ENCODE peak calls at places on chromosomes 3 and 15, in seven cellular contexts. P is A673, N is left colon, H is caudate nucleus, L is ovary, V is naive B cell, Y is activated T-cell treated with anti-CD3 and anti-CD28 coated beads for 48 hours. D is an unnamed sample.

GRCh38 chr3:58008140-58009025 is at the start of gene FLNB:
- DNase-seq in P (peak), Y (peak), V (peak), N (no peak), L (peak), H (peak), D (peak)

GRCh38 chr3:74883690-74884089 is 269.2 kb upstream of the CNTN3 start:
- DNase-seq in Y (no peak), L (no peak), H (no peak), P (peak), V (no peak), N (no peak), D (no peak)

GRCh38 chr3:106130384-106131084 is 261.7 kb upstream of the CBLB start:
- DNase-seq in V (no peak), H (no peak), Y (no peak), P (peak), L (no peak), N (no peak), D (no peak)

GRCh38 chr3:99925584-99925983 is 107.9 kb downstream of the CMSS1 start:
- DNase-seq in P (peak), L (no peak), H (no peak), V (no peak), Y (no peak), N (peak), D (peak)

GRCh38 chr3:28940530-28940929 is 340.3 kb upstream of the RBMS3 start:
- DNase-seq in L (peak), H (no peak), N (no peak), P (no peak), Y (no peak), V (no peak), D (peak)

GRCh38 chr3:171813897-171814460 is 3.7 kb upstream of the PLD1 start:
- DNase-seq in V (no peak), Y (peak), L (no peak), P (no peak), H (no peak), N (no peak), D (no peak)

GRCh38 chr15:81049835-81050234 is 49.1 kb downstream of the TLNRD1 start:
- DNase-seq in N (no peak), Y (no peak), P (no peak), V (no peak), L (no peak), H (peak), D (no peak)

GRCh38 chr15:40534371-40534770 is 30.5 kb downstream of the CCDC32 start:
- DNase-seq in H (no peak), V (no peak), Y (no peak), P (no peak), N (no peak), L (no peak), D (no peak)

GRCh38 chr15:39250460-39251186 is 330.3 kb upstream of the THBS1 start:
- DNase-seq in N (no peak), Y (no peak), P (no peak), L (no peak), H (no peak), V (no peak), D (no peak)

GRCh38 chr3:190695225-190695624 is 167.3 kb downstream of the GMNC start:
- DNase-seq in N (no peak), L (no peak), P (no peak), H (no peak), Y (no peak), V (no peak), D (no peak)

GRCh38 chr3:108051005-108051404 is 39.8 kb downstream of the CD47 start:
- DNase-seq in N (no peak), V (no peak), L (no peak), Y (no peak), P (no peak), H (no peak), D (no peak)

GRCh38 chr3:170128259-170128976 is 53.1 kb downstream of the PHC3 start:
- DNase-seq in N (no peak), P (peak), V (peak), Y (no peak), H (no peak), L (no peak), D (no peak)

GRCh38 chr15:95864467-95864886 is 466.0 kb upstream of the NR2F2 start:
- DNase-seq in H (no peak), L (peak), Y (no peak), V (no peak), N (no peak), P (no peak), D (no peak)

GRCh38 chr3:74351213-74351612 is 263.2 kb downstream of the CNTN3 start:
- DNase-seq in P (no peak), V (no peak), L (no peak), N (no peak), Y (no peak), H (peak), D (no peak)

GRCh38 chr3:56291244-56291680 is 177.0 kb downstream of the ERC2 start:
- DNase-seq in Y (peak), H (no peak), P (no peak), L (no peak), V (no peak), N (no peak), D (no peak)

GRCh38 chr3:78659386-78659987 is 1108.3 kb downstream of the ROBO1 start:
- DNase-seq in Y (peak), L (no peak), P (peak), V (peak), H (no peak), N (no peak), D (peak)